ENCODE peak calls at places on chromosome 2, in six cellular contexts. B is HFF-Myc, L is HCT116, S is colonic mucosa, R is A549, H is fibroblast of villous mesenchyme. E is an unnamed sample.

GRCh38 chr2:64852771-64853241 is 136.4 kb upstream of the SLC1A4 start:
- DNase-seq in L (no peak), R (no peak), B (no peak), S (no peak), H (no peak), E (no peak)

GRCh38 chr2:168515502-168515901 is 59.4 kb downstream of the CERS6 start:
- DNase-seq in B (peak; percentile 38), S (no peak), H (peak; percentile 76), L (no peak), R (no peak), E (peak; percentile 87)

GRCh38 chr2:238634701-238635402 is 208.1 kb downstream of the ASB1 start:
- DNase-seq in S (no peak), R (no peak), B (no peak), L (no peak), H (no peak), E (no peak)

GRCh38 chr2:113203901-113204519 is 30.2 kb downstream of the PSD4 start:
- DNase-seq in S (peak; percentile 81), R (peak; percentile 82), L (peak; percentile 72), B (peak; percentile 63), H (peak; percentile 71), E (no peak)

GRCh38 chr2:241500431-241500975 is 7.9 kb downstream of the STK25 start:
- DNase-seq in S (no peak), R (no peak), L (no peak), B (no peak), H (no peak), E (no peak)

GRCh38 chr2:130850788-130851623 is 14.3 kb downstream of the ARHGEF4 start:
- DNase-seq in L (no peak), R (no peak), H (no peak), S (no peak), B (no peak), E (no peak)

GRCh38 chr2:9782197-9782719 is 61.0 kb upstream of the TAF1B start:
- DNase-seq in B (no peak), H (no peak), L (no peak), R (no peak), S (peak; percentile 52), E (no peak)

GRCh38 chr2:127526940-127527804 is 883 bp upstream of the IWS1 start:
- DNase-seq in B (no peak), H (no peak), L (peak; percentile 31), R (peak; percentile 26), S (peak; percentile 52), E (no peak)

GRCh38 chr2:105544591-105545377 is 145.9 kb upstream of the FHL2 start:
- DNase-seq in R (no peak), S (peak; percentile 2), B (no peak), H (no peak), L (no peak), E (no peak)

GRCh38 chr2:40879305-40879704 is 427.4 kb upstream of the SLC8A1 start:
- DNase-seq in R (no peak), H (no peak), B (no peak), S (no peak), L (no peak), E (no peak)

GRCh38 chr2:68303033-68303901 is 16.5 kb downstream of the CNRIP1 start:
- DNase-seq in S (no peak), R (no peak), H (peak; percentile 21), L (no peak), B (no peak), E (no peak)

GRCh38 chr2:42797281-42797680 is 4.9 kb upstream of the HAAO start:
- DNase-seq in L (no peak), B (no peak), R (no peak), H (no peak), S (no peak), E (no peak)

DNA sequence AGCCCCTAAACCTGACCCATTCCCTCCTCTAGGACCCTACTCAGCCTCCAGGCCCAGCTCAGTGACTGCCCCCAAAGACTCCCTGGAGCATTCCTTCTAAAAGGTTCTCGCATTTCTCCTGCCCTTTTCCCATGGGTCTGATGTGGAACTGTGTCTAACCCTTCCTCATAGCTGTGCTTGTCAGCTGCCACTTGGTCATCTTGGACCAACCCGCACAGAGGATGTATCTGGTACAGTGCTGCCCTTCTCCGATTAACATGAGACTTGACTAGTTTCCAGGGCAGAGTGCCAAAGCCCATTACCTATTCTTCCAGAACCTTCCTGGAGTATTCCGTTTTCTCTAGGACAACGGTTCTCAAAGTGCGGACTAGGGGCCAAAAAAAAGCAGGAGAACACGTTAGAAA is 518 bp upstream of the NFU1 start:
- DNase-seq in R (no peak), L (no peak), S (peak; percentile 68), H (no peak), B (no peak), E (no peak)
- H3K4me3 ChIP-seq in R (peak overlapping the region; percentile 56), L (peak overlapping the region; percentile 94), S (peak overlapping the region; percentile 81), H (peak overlapping the region; percentile 95), B (peak overlapping the region; percentile 66), E (peak overlapping the region; percentile 93)

GRCh38 chr2:172249986-172250385 is 147.3 kb upstream of the DLX2 start:
- DNase-seq in B (no peak), S (no peak), L (no peak), R (no peak), H (peak; percentile 34), E (peak; percentile 52)
- TF ChIP-seq CTCF in B (no peak), S (no peak), L (no peak), R (no peak), H (no peak), E (no peak)

GRCh38 chr2:69384618-69385081 is 2.4 kb downstream of the GFPT1 start:
- DNase-seq in R (no peak), B (no peak), H (peak; percentile 28), L (no peak), S (no peak), E (no peak)

GRCh38 chr2:69383178-69383812 is 3.7 kb downstream of the GFPT1 start:
- DNase-seq in R (no peak), L (no peak), H (no peak), S (no peak), B (no peak), E (no peak)

GRCh38 chr2:69386789-69387734 is at the start of gene GFPT1:
- DNase-seq in R (peak; percentile 78), L (peak; percentile 65), S (peak; percentile 96), B (peak; percentile 41), H (peak; percentile 97), E (peak; percentile 65)

GRCh38 chr2:69386376-69386775 is 651 bp downstream of the GFPT1 start:
- DNase-seq in R (no peak), S (no peak), B (no peak), H (peak; percentile 14), L (no peak), E (no peak)

DNA sequence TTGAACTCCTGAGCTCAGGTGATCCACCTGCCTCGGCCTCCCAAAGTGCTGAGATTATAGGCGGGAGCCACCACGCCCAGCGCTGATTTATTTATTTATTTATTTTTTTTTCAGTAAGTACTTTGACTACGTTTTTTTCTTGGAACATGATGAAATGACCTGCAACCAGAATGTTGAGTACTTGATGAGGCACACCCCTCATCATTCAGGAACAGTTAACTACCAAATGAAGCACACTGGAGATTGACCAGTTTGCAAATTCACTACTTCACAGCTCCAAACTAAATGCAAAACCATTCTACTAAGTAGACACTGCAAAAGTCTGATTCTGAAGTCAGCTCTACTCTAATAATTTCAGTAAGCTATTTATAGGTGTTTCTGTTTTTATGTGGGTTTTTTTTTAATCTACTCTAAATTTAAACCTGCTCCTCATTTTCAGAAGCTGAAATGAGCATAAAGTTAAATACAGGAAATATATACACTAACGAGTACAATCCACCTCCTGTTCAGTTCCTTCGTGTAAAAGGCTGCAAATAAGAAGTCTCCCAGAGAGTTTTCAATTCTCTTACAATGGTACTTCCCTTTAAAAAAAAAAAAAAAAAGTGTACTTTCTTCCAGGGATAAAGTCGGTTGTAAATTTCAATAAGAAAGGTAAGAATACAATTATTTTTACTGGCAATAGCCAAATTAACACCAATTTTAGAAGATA is 1.4 kb downstream of the GFPT1 start:
- DNase-seq in S (peak; percentile 40), H (peak; percentile 83), B (no peak), R (no peak), L (peak; percentile 54), E (peak; percentile 47)
- H3K4me3 ChIP-seq in S (peak overlapping the region; percentile 77), H (peak overlapping the region; percentile 85), B (peak overlapping the region; percentile 72), R (peak overlapping the region; percentile 77), L (peak overlapping the region; percentile 70), E (peak overlapping the region; percentile 61)

GRCh38 chr2:60794271-60794863 is 38.3 kb downstream of the PAPOLG start:
- DNase-seq in R (peak; percentile 50), B (no peak), S (no peak), L (no peak), H (peak; percentile 20), E (no peak)
- TF ChIP-seq CTCF in R (peak; percentile 74), B (peak; percentile 12), S (peak; percentile 45), L (peak; percentile 28), H (peak; percentile 41), E (peak; percentile 34)

DNA sequence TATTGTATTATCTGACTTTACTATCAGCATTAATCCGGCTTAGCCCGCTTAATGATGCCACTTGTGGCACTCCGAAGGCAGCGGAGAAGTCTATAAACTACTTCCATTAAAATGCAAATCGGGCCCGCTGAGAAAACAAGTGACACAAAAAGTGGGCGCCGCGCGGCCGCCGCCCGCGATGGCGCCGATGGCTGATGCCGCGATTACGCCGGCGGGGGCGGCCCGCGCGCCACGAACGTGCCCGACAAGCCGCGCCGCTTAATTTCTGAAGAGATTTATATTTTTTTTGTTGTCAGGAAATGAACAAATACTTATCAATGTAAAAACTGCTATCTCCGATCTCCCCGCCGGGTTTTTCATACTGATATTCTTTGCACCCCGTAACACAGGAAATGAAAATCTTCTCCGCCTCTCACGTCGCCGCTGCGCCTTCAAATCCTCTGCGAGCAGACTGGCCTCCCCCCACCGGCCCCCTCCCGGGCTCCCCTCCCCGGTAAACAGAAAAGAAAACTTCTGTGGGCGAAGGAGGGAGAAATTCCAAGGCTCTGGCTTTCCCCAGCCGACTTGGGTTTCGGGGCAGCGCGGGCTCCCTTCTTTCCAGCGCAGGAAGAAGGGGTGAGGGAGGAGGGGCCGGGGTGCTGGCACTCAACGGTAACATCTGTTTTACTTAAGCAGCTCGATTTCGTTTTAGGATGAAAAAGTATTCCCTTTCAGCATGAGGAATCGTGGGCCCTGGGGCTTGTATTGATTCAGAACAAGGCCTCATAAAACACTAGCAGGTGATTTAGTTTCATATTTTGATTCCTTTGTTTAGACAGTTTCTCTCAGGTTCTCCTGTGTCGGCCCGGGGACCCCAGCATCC is 222.0 kb downstream of the INSIG2 start:
- DNase-seq in B (no peak), S (peak; percentile 33), H (peak; percentile 13), R (no peak), L (no peak), E (no peak)
- H3K4me3 ChIP-seq in B (peak overlapping the region; percentile 38), S (peak overlapping the region; percentile 52), H (peak overlapping the region; percentile 57), R (no peak overlapping the region), L (no peak overlapping the region), E (peak overlapping the region; percentile 56)

E was measured in AG09309.